ENCODE peak calls at places on chromosomes 13 and 19, in seven cellular contexts. V is psoas muscle, O is neural crest cell, R is uterus, U is AG04450, Y is heart right ventricle, W is H9. N is an unnamed sample.
A peak's percentile ranks its signal among the peaks of the same experiment; 100 is the strongest.

GRCh38 chr19:15463865-15464371 is 426 bp downstream of the RASAL3 start:
- DNase-seq in Y (no peak), R (no peak), V (peak; percentile 54), O (no peak), U (no peak), W (peak; percentile 56), N (no peak)

GRCh38 chr13:43441916-43442315 is 344.9 kb downstream of the ENOX1 start:
- DNase-seq in R (no peak), O (no peak), Y (no peak), U (no peak), V (no peak), W (no peak), N (no peak)

GRCh38 chr13:55160911-55161310 is 1979.8 kb upstream of the PRR20A start:
- DNase-seq in R (no peak), W (no peak), Y (no peak), O (no peak), U (no peak), V (no peak), N (no peak)

GRCh38 chr19:37506387-37507166 is at the start of gene ZNF793:
- DNase-seq in V (peak; percentile 78), W (peak; percentile 87), O (peak; percentile 79), R (peak; percentile 84), U (peak; percentile 10), Y (peak; percentile 84), N (peak; percentile 74)

GRCh38 chr13:57633950-57634828 is 2.6 kb downstream of the PCDH17 start:
- DNase-seq in O (peak; percentile 2), R (no peak), W (peak; percentile 67), Y (peak; percentile 20), U (no peak), V (no peak), N (peak; percentile 16)

GRCh38 chr13:49113526-49114286 is 106.4 kb upstream of the MLNR start:
- DNase-seq in Y (no peak), U (peak; percentile 18), V (no peak), W (no peak), R (no peak), O (no peak), N (no peak)

GRCh38 chr13:110398564-110399507 is 91.8 kb downstream of the COL4A2 start:
- DNase-seq in R (peak; percentile 6), O (no peak), U (no peak), V (no peak), W (no peak), Y (no peak), N (no peak)

GRCh38 chr13:74306496-74306895 is 172.3 kb upstream of the KLF12 start:
- DNase-seq in R (no peak), V (no peak), U (no peak), O (no peak), Y (no peak), W (no peak), N (no peak)

GRCh38 chr13:100392709-100393630 is 195.6 kb downstream of the GGACT start:
- DNase-seq in W (peak; percentile 86), V (peak; percentile 62), U (peak; percentile 98), R (peak; percentile 95), O (no peak), Y (peak; percentile 18), N (no peak)

GRCh38 chr19:49006905-49007304 is 10.0 kb downstream of the LHB start:
- DNase-seq in W (no peak), V (no peak), U (no peak), Y (no peak), R (no peak), O (no peak), N (no peak)

GRCh38 chr13:45229172-45229571 is 28.3 kb upstream of the KCTD4 start:
- DNase-seq in V (no peak), W (no peak), Y (no peak), U (no peak), O (no peak), R (no peak), N (no peak)

GRCh38 chr19:33559996-33560395 is 38.4 kb upstream of the PEPD start:
- DNase-seq in U (no peak), V (no peak), R (no peak), O (no peak), W (no peak), Y (no peak), N (no peak)

GRCh38 chr19:58569943-58570670 is 3.0 kb downstream of the MZF1 start:
- DNase-seq in U (no peak), Y (no peak), V (no peak), W (no peak), O (no peak), R (peak; percentile 14), N (no peak)

GRCh38 chr19:29079331-29079730 is 133.6 kb downstream of the UQCRFS1 start:
- DNase-seq in R (no peak), W (no peak), O (no peak), U (no peak), V (no peak), Y (no peak), N (no peak)

GRCh38 chr13:111534646-111535461 is 214.4 kb downstream of the TEX29 start:
- DNase-seq in Y (no peak), R (no peak), V (no peak), W (peak; percentile 55), O (no peak), U (no peak), N (peak; percentile 34)

GRCh38 chr19:52941941-52942370 is 18.7 kb upstream of the ZNF888 start:
- DNase-seq in U (no peak), Y (peak; percentile 35), R (peak; percentile 41), W (peak; percentile 46), V (peak; percentile 54), O (no peak), N (peak; percentile 37)

GRCh38 chr13:24275041-24275440 is 34.3 kb upstream of the C1QTNF9 start:
- DNase-seq in R (no peak), Y (no peak), V (no peak), O (no peak), W (no peak), U (no peak), N (no peak)

GRCh38 chr13:46844431-46844830 is 47.5 kb upstream of the ESD start:
- DNase-seq in Y (no peak), V (no peak), R (no peak), O (no peak), W (no peak), U (no peak), N (no peak)

GRCh38 chr13:95191821-95192220 is 109.4 kb downstream of the ABCC4 start:
- DNase-seq in W (peak; percentile 89), O (peak; percentile 95), U (peak; percentile 57), V (peak; percentile 85), Y (peak; percentile 79), R (peak; percentile 28), N (peak; percentile 90)

GRCh38 chr13:99496322-99497142 is 4.7 kb upstream of the TM9SF2 start:
- DNase-seq in R (peak; percentile 72), W (peak; percentile 49), U (no peak), Y (peak; percentile 21), V (peak; percentile 65), O (no peak), N (no peak)

GRCh38 chr19:10468133-10468532 is 35.0 kb downstream of the KEAP1 start:
- DNase-seq in O (no peak), R (no peak), V (no peak), U (no peak), Y (no peak), W (no peak), N (no peak)
- TF ChIP-seq CTCF in O (no peak), R (no peak), V (no peak), U (no peak), Y (no peak), W (no peak), N (no peak)

DNA sequence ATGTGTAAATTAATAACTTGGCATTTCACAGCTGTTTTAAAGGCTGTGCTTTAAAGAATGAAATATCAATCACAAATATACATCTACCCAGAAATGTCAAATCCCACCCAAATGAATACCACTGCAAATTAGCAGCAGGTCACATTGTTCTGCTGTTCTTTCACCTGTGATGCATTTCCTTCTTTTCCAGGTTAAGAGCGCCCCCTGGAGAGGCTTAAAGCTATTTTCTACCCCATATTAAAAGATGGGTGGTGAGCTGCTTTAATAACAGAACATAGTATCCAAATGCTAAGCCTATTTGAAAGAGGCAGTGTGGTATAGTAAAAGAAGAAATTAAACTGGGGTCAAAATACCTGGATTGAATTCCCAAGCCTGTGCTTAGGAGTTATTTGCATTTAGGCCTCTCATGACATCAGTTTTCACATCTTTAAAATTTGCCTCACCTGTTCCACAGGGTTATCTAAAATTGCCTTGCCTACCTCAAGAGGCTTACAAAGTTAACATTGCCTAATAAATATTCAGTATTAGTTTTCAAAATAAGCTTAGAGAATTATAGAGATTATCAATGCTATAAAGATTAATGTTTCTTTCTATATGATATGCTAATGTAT is 396.9 kb upstream of the SLITRK5 start:
- DNase-seq in Y (no peak), W (peak; percentile 36), R (no peak), O (peak; percentile 53), U (peak; percentile 10), V (no peak), N (peak; percentile 60)
- TF ChIP-seq CTCF in Y (peak; percentile 41), W (peak; percentile 83), R (no peak), O (peak; percentile 86), U (peak; percentile 76), V (peak; percentile 8), N (peak; percentile 71)

GRCh38 chr19:39162441-39163043 is 34.2 kb upstream of the NCCRP1 start:
- DNase-seq in V (no peak), U (no peak), W (no peak), O (no peak), Y (no peak), R (no peak), N (no peak)

GRCh38 chr19:39158646-39159260 is 33.2 kb downstream of the PAK4 start:
- DNase-seq in U (no peak), Y (no peak), R (no peak), V (no peak), O (no peak), W (no peak), N (no peak)

GRCh38 chr19:39163621-39164020 is 33.1 kb upstream of the NCCRP1 start:
- DNase-seq in O (no peak), W (no peak), R (no peak), U (no peak), V (no peak), Y (no peak), N (no peak)

GRCh38 chr19:39160523-39160861 is 34.9 kb downstream of the PAK4 start:
- DNase-seq in V (no peak), Y (peak; percentile 39), W (no peak), R (no peak), U (peak; percentile 41), O (no peak), N (no peak)

DNA sequence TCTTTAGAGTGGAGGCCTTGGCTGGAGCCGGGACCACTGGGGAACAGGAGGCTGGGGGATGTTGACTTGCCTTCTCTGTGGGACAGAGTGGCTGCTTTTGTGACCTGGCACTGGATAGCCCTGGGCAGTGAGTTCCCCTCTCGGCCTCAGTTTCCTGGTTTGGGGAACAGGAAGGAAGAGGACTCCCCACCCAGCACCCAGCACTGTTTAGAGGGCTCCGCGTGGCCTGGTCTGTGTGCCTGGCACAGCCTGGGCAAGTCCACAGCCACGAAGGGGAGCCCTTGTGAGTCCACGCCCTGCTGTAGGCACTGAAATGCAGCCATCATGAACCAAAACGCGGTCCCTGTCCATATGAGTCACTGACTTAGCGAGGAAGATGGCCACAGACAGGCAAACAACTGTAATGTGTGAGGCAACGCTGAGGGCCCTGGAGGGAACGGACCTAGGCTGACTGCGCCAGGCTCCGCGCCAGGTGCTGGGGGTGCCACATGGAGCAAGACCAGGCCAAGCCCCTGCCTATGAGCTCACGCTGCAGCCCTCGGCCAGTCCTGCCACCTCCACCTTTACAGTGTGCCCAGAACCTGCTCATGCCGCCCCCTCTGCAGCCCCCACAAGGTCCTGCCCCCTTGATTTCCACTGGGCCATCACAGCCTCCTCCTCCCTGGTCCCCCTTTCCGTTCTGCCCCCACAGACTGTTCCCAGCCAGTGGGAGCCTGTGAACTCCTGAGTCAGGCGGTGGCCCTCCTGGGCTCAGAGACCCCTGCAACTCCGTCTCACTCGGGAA is 35.5 kb downstream of the PAK4 start:
- DNase-seq in O (no peak), Y (no peak), W (no peak), U (no peak), V (no peak), R (no peak), N (no peak)
- TF ChIP-seq CTCF in O (no peak), Y (no peak), W (no peak), U (no peak), V (no peak), R (no peak), N (no peak)

GRCh38 chr19:5665781-5666513 is 14.4 kb downstream of the MICOS13 start:
- DNase-seq in R (no peak), V (no peak), U (peak; percentile 41), W (no peak), O (no peak), Y (no peak), N (no peak)
- TF ChIP-seq CTCF in R (no peak), V (no peak), U (peak; percentile 42), W (no peak), O (no peak), Y (no peak), N (no peak)

N was measured in nephron progenitor cell.